ENCODE peak calls at places on chromosomes 2 and 18, in ten cellular contexts. Y is activated CD4-positive, alpha-beta T cell treated with anti-CD3 and anti-CD28 coated beads, Interleukin-2, amount 50 U/mL, for 48 hours; J is NCI-H345; E is RWPE1; H is NCI-H774; A is cardiac fibroblast; U is effector CD4-positive, alpha-beta T cell; M is WTC11; Z is activated CD4-positive, CD25-positive, alpha-beta regulatory T cell; F is GM18507. T is an unnamed sample.

GRCh38 chr18:11994708-11995444 is 13.6 kb downstream of the IMPA2 start:
- DNase-seq in H (no peak), A (no peak), U (no peak), E (no peak), F (no peak), M (peak), J (no peak), Y (no peak), Z (no peak), T (no peak)

GRCh38 chr2:62329797-62330196 is 133.9 kb downstream of the B3GNT2 start:
- DNase-seq in Y (no peak), A (no peak), M (no peak), Z (no peak), U (no peak), E (no peak), F (no peak), H (no peak), J (no peak), T (no peak)

GRCh38 chr2:109677815-109678580 is 63.8 kb downstream of the SOWAHC start:
- DNase-seq in Y (no peak), U (no peak), F (no peak), M (no peak), E (no peak), Z (no peak), H (no peak), J (peak), A (no peak), T (no peak)

GRCh38 chr18:77000527-77000926 is 132.1 kb downstream of the MBP start:
- DNase-seq in J (peak), Y (peak), U (peak), F (peak), M (peak), Z (no peak), A (peak), H (peak), E (peak), T (no peak)

GRCh38 chr2:26807788-26808460 is 22.1 kb downstream of the CENPA start:
- DNase-seq in H (no peak), M (no peak), A (peak), Z (no peak), U (no peak), F (no peak), Y (no peak), E (no peak), J (no peak), T (no peak)

GRCh38 chr18:27094621-27095020 is 90.5 kb downstream of the CHST9 start:
- DNase-seq in E (no peak), A (no peak), F (no peak), J (peak), U (no peak), Y (no peak), H (no peak), M (no peak), Z (no peak), T (no peak)

GRCh38 chr2:26344581-26345283 is 1.2 kb upstream of the SELENOI start:
- DNase-seq in Z (no peak), F (no peak), U (no peak), Y (peak), E (no peak), A (peak), J (no peak), M (peak), H (no peak), T (no peak)

GRCh38 chr2:134275058-134275862 is 21.4 kb downstream of the MGAT5 start:
- DNase-seq in M (no peak), E (no peak), A (no peak), Z (no peak), J (no peak), U (no peak), H (no peak), Y (no peak), F (no peak), T (no peak)

GRCh38 chr2:52526735-52527134 is 1240.9 kb upstream of the CHAC2 start:
- DNase-seq in U (no peak), J (no peak), Y (no peak), H (no peak), E (no peak), M (no peak), A (no peak), F (no peak), Z (no peak), T (no peak)

GRCh38 chr2:238714038-238714528 is 133.8 kb upstream of the TWIST2 start:
- DNase-seq in M (no peak), Y (no peak), H (no peak), J (no peak), F (no peak), E (peak), A (no peak), Z (no peak), U (no peak), T (no peak)

GRCh38 chr2:227163998-227164744 is at the start of the genes COL4A3 and COL4A4:
- DNase-seq in J (peak), M (peak), A (peak), F (no peak), H (peak), Y (peak), Z (no peak), E (peak), U (no peak), T (no peak)

GRCh38 chr2:196887431-196887830 is 39.1 kb downstream of the PGAP1 start:
- DNase-seq in Y (no peak), A (no peak), M (no peak), U (no peak), Z (no peak), J (no peak), H (no peak), E (no peak), F (no peak), T (no peak)

GRCh38 chr2:121254748-121255147 is 30.3 kb downstream of the TFCP2L1 start:
- DNase-seq in Z (no peak), J (peak), H (peak), Y (no peak), F (no peak), A (no peak), M (no peak), U (no peak), E (no peak), T (peak)

GRCh38 chr2:233082934-233083755 is 23.0 kb downstream of the INPP5D start:
- DNase-seq in F (no peak), U (no peak), J (no peak), E (no peak), H (no peak), Y (no peak), M (no peak), A (no peak), Z (no peak), T (no peak)

GRCh38 chr2:47221956-47222355 is 66.8 kb upstream of the STPG4 start:
- DNase-seq in Y (no peak), E (no peak), H (no peak), Z (no peak), U (no peak), J (peak), A (peak), M (no peak), F (no peak), T (no peak)

GRCh38 chr2:24203787-24204150 is 28.9 kb downstream of the FAM228A start:
- DNase-seq in F (no peak), Y (no peak), U (no peak), E (no peak), Z (no peak), J (no peak), M (no peak), H (no peak), A (no peak), T (no peak)

GRCh38 chr2:178891265-178891958 is 84.2 kb upstream of the TTN start:
- DNase-seq in M (peak), E (peak), Z (peak), U (peak), F (peak), H (peak), A (peak), J (peak), Y (peak), T (peak)

GRCh38 chr2:32711219-32711618 is 83.4 kb downstream of the TTC27 start:
- DNase-seq in F (no peak), J (no peak), U (no peak), Z (no peak), E (peak), A (peak), M (no peak), Y (no peak), H (no peak), T (no peak)

GRCh38 chr2:182942756-182943155 is 76.3 kb upstream of the FRZB start:
- DNase-seq in F (no peak), M (no peak), Y (no peak), A (no peak), Z (no peak), J (no peak), E (no peak), H (no peak), U (no peak), T (no peak)

GRCh38 chr2:177602611-177603164 is 210.1 kb downstream of the AGPS start:
- DNase-seq in U (no peak), H (no peak), M (no peak), J (no peak), Y (no peak), E (no peak), Z (no peak), A (no peak), F (no peak), T (no peak)

GRCh38 chr18:9615973-9616559 is 1.7 kb upstream of the PPP4R1 start:
- DNase-seq in M (no peak), Y (no peak), H (no peak), F (no peak), Z (no peak), U (no peak), E (no peak), J (no peak), A (peak), T (no peak)

GRCh38 chr2:182550234-182550633 is 123.4 kb upstream of the PDE1A start:
- DNase-seq in Z (no peak), H (no peak), F (no peak), Y (no peak), E (no peak), M (no peak), J (no peak), U (no peak), A (no peak), T (no peak)

GRCh38 chr2:27790796-27791195 is 19.3 kb downstream of the MRPL33 start:
- DNase-seq in M (no peak), F (no peak), E (no peak), Y (no peak), Z (no peak), A (no peak), U (no peak), H (no peak), J (no peak), T (no peak)

GRCh38 chr2:41764919-41765318 is 282.9 kb upstream of the PKDCC start:
- DNase-seq in F (no peak), Z (no peak), Y (no peak), U (no peak), E (peak), H (no peak), A (no peak), M (no peak), J (peak), T (peak)

GRCh38 chr18:39909706-39910105 is 2045.3 kb upstream of the PIK3C3 start:
- DNase-seq in H (no peak), U (no peak), Z (no peak), F (no peak), E (no peak), A (no peak), J (no peak), M (no peak), Y (no peak), T (no peak)

GRCh38 chr18:74513883-74514205 is 17.7 kb downstream of the CNDP2 start:
- DNase-seq in J (no peak), A (no peak), Z (no peak), F (no peak), U (no peak), Y (no peak), M (no peak), E (no peak), H (no peak), T (no peak)

GRCh38 chr2:120586507-120587283 is 149.0 kb upstream of the GLI2 start:
- DNase-seq in H (peak), A (no peak), J (no peak), U (no peak), M (peak), E (no peak), Y (no peak), Z (no peak), F (no peak), T (no peak)

GRCh38 chr18:40431071-40431998 is 1523.7 kb upstream of the PIK3C3 start:
- DNase-seq in A (no peak), J (no peak), H (peak), E (no peak), Z (no peak), Y (no peak), U (no peak), F (no peak), M (no peak), T (no peak)

GRCh38 chr2:152743004-152743403 is 24.6 kb downstream of the ARL6IP6 start:
- DNase-seq in M (no peak), A (peak), Y (no peak), E (peak), Z (no peak), J (peak), F (no peak), U (no peak), H (no peak), T (no peak)

GRCh38 chr2:74690571-74690970 is 36.5 kb downstream of the SEMA4F start:
- DNase-seq in F (peak), J (peak), M (no peak), A (peak), Y (no peak), H (peak), Z (no peak), U (no peak), E (peak), T (peak)